ENCODE peak calls at places on chromosomes 13 and 19, in five cellular contexts. S is A549, C is NB4, V is suprapubic skin, Z is spleen. O is an unnamed sample.

GRCh38 chr13:49669735-49670309 is 21.5 kb downstream of the EBPL start:
- DNase-seq in V (no peak), C (peak), S (peak), Z (no peak), O (no peak)

GRCh38 chr13:34671136-34671535 is 270.9 kb upstream of the NBEA start:
- DNase-seq in Z (no peak), C (no peak), V (no peak), S (no peak), O (no peak)

GRCh38 chr19:33395561-33396550 is 22.3 kb downstream of the CEBPG start:
- DNase-seq in Z (peak), S (no peak), V (no peak), C (no peak), O (no peak)

GRCh38 chr13:106916329-106916728 is 348.4 kb upstream of the ARGLU1 start:
- DNase-seq in C (no peak), S (no peak), Z (no peak), V (no peak), O (no peak)

GRCh38 chr13:106533940-106534843 is 1.3 kb downstream of the EFNB2 start:
- DNase-seq in V (no peak), Z (peak), S (no peak), C (no peak), O (peak)

GRCh38 chr13:31538067-31539042 is 201.0 kb upstream of the RXFP2 start:
- DNase-seq in S (no peak), V (no peak), Z (no peak), C (peak), O (no peak)

GRCh38 chr13:99980201-99981114 is 1.1 kb upstream of the ZIC2 start:
- DNase-seq in V (peak), Z (peak), C (peak), S (no peak), O (no peak)

GRCh38 chr13:110201114-110201513 is 105.8 kb downstream of the COL4A1 start:
- DNase-seq in Z (no peak), S (no peak), C (peak), V (no peak), O (no peak)

GRCh38 chr13:72643339-72643989 is 84.0 kb downstream of the MZT1 start:
- DNase-seq in C (peak), S (peak), Z (no peak), V (no peak), O (no peak)

GRCh38 chr13:106100261-106100919 is 435.1 kb downstream of the EFNB2 start:
- DNase-seq in S (peak), C (no peak), Z (no peak), V (no peak), O (no peak)

GRCh38 chr19:45716314-45717130 is 14.2 kb downstream of the FBXO46 start:
- DNase-seq in S (peak), V (no peak), Z (no peak), C (peak), O (peak)

GRCh38 chr13:33869005-33869404 is 51.1 kb downstream of the RFC3 start:
- DNase-seq in S (no peak), C (no peak), Z (no peak), V (no peak), O (no peak)

GRCh38 chr19:56554272-56554869 is 12.9 kb upstream of the ZNF470 start:
- DNase-seq in C (no peak), S (no peak), V (no peak), Z (no peak), O (no peak)

GRCh38 chr13:39051157-39051556 is 12.9 kb downstream of the NHLRC3 start:
- DNase-seq in S (no peak), C (peak), V (no peak), Z (no peak), O (no peak)

GRCh38 chr19:49847731-49848696 is 2.9 kb upstream of the PTOV1 start:
- DNase-seq in S (no peak), C (peak), Z (no peak), V (no peak), O (no peak)

GRCh38 chr19:31223805-31224534 is 125.3 kb downstream of the TSHZ3 start:
- DNase-seq in Z (no peak), S (no peak), V (no peak), C (no peak), O (no peak)

GRCh38 chr13:111213964-111214726 is 99.0 kb downstream of the ARHGEF7 start:
- DNase-seq in Z (peak), S (no peak), C (peak), V (no peak), O (no peak)

GRCh38 chr19:31350033-31350692 is 927 bp upstream of the TSHZ3 start:
- DNase-seq in C (no peak), S (no peak), Z (peak), V (no peak), O (no peak)

GRCh38 chr13:99227909-99228688 is 27.4 kb downstream of the UBAC2 start:
- DNase-seq in C (peak), V (no peak), S (no peak), Z (no peak), O (no peak)

GRCh38 chr19:18294467-18294864 is 13.0 kb upstream of the JUND start:
- DNase-seq in Z (peak), S (no peak), C (no peak), V (no peak), O (peak)

GRCh38 chr19:8148410-8149231 is 771 bp downstream of the FBN3 start:
- DNase-seq in S (no peak), V (no peak), C (no peak), Z (no peak), O (no peak)

GRCh38 chr13:50810998-50811397 is 32.5 kb downstream of the DLEU7 start:
- DNase-seq in S (no peak), V (no peak), C (peak), Z (no peak), O (no peak)

GRCh38 chr13:90551253-90551652 is 796.2 kb upstream of the MIR17HG start:
- DNase-seq in C (no peak), Z (no peak), V (no peak), S (no peak), O (no peak)

GRCh38 chr19:30540671-30541210 is 168.6 kb downstream of the ZNF536 start:
- DNase-seq in C (peak), Z (no peak), V (no peak), S (no peak), O (peak)

GRCh38 chr13:35891973-35892441 is 239.2 kb downstream of the DCLK1 start:
- DNase-seq in Z (no peak), S (no peak), C (no peak), V (no peak), O (no peak)

GRCh38 chr13:22275393-22275792 is 604.5 kb downstream of the FGF9 start:
- DNase-seq in V (no peak), C (no peak), S (no peak), Z (no peak), O (no peak)

GRCh38 chr19:53254451-53255341 is at the start of gene ZNF677:
- DNase-seq in Z (peak), S (no peak), C (no peak), V (peak), O (peak)

GRCh38 chr13:50065712-50066111 is 50.5 kb downstream of the KCNRG start:
- DNase-seq in V (no peak), S (no peak), C (no peak), Z (no peak), O (no peak)

GRCh38 chr19:5269926-5270325 is 70.7 kb downstream of the PTPRS start:
- DNase-seq in Z (no peak), C (no peak), V (no peak), S (no peak), O (no peak)

GRCh38 chr19:57075125-57075524 is 44.7 kb upstream of the USP29 start:
- DNase-seq in S (no peak), Z (no peak), V (no peak), C (no peak), O (no peak)

GRCh38 chr13:42651936-42652641 is 78.1 kb downstream of the TNFSF11 start:
- DNase-seq in S (no peak), Z (no peak), V (no peak), C (no peak), O (no peak)

GRCh38 chr19:3538965-3539742 is at the start of gene TEKTIP1:
- DNase-seq in C (no peak), V (no peak), Z (no peak), S (no peak), O (no peak)

GRCh38 chr19:3537101-3537437 is 1.9 kb upstream of the TEKTIP1 start:
- DNase-seq in V (peak), C (no peak), Z (no peak), S (no peak), O (no peak)

GRCh38 chr19:3537438-3538240 is 1.3 kb upstream of the TEKTIP1 start:
- DNase-seq in S (no peak), Z (no peak), V (peak), C (peak), O (no peak)

GRCh38 chr19:3538258-3538929 is 580 bp upstream of the TEKTIP1 start:
- DNase-seq in V (no peak), C (no peak), S (no peak), Z (no peak), O (no peak)

DNA sequence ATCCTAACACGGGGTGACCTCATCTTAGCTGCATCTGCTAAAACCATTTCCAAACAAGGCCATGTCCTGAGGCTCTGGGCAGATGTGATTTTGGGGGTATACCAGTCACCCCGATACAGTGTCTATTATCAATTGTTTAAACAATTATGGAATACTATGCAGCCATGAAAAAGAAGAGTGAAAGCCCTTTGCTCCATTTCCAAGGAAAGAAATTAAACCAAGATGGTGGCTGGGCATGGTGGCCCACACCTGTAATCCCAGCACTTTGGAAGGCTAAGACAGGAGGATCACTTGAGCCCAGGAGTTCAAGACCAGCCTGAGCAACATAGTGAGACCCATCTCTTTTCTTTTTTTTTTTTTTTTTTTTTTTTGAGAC is 757 bp downstream of the TEKTIP1 start:
- DNase-seq in C (no peak), Z (no peak), V (no peak), S (no peak), O (no peak)
- TF ChIP-seq POLR2A in C (no peak), Z (no peak), V (no peak), S (no peak), O (no peak)

GRCh38 chr19:1007399-1007745 is 7.2 kb downstream of the GRIN3B start:
- DNase-seq in S (no peak), V (no peak), Z (no peak), C (no peak), O (no peak)

GRCh38 chr19:1008268-1009042 is 8.2 kb downstream of the GRIN3B start:
- DNase-seq in V (no peak), S (no peak), Z (no peak), C (no peak), O (no peak)

GRCh38 chr19:1007852-1008251 is 7.6 kb downstream of the GRIN3B start:
- DNase-seq in V (no peak), S (no peak), Z (no peak), C (no peak), O (no peak)

GRCh38 chr19:1004803-1005664 is 4.8 kb downstream of the GRIN3B start:
- DNase-seq in S (no peak), V (no peak), Z (no peak), C (no peak), O (no peak)

DNA sequence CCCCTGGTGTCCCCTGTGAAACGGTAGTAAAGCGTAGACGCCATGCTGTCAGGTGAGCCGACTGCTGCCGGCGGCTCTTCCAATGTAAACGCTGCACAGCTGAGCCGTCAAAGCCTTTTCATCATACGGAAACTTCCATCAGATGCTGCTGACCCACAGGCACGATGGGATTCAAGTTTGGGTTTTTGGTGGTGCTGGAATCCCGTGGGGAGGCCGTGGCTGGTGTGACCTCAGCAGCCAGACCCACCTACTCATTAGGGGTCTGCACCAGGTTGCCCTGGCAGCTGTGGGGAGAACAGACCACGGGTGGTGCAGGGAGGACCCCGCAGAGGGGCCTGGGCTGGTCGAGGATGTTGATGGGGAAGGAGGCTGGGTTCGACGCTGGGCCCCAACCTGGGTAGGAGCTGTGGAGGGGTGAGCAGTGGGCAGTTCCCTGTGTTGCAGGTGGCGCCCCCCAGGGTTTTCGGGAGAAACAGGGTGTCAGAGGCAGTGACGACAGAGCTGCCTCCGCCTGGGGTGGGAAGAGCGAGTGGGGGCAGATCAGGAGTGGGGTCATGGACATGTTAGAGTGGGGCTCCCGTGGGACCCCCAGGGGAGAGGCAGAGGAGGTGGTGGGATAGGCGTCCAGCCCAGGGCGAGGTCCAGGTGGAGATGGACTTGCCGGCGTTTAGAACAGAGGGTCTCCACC is 6.6 kb downstream of the GRIN3B start:
- DNase-seq in C (no peak), V (no peak), S (no peak), Z (no peak), O (no peak)
- TF ChIP-seq CTCF in C (no peak), V (no peak), S (no peak), Z (no peak), O (no peak)

GRCh38 chr19:3942790-3943409 is 10.0 kb downstream of the NMRK2 start:
- DNase-seq in V (no peak), S (no peak), Z (no peak), C (peak), O (no peak)
- TF ChIP-seq POLR2A in V (no peak), S (no peak), Z (no peak), C (no peak), O (no peak)

GRCh38 chr13:25262261-25262660 is 25.0 kb downstream of the MTMR6 start:
- DNase-seq in S (no peak), Z (no peak), C (no peak), V (no peak), O (no peak)

GRCh38 chr13:25268561-25268960 is 18.7 kb downstream of the MTMR6 start:
- DNase-seq in Z (no peak), S (no peak), C (no peak), V (no peak), O (no peak)

GRCh38 chr13:25267715-25268114 is 19.6 kb downstream of the MTMR6 start:
- DNase-seq in C (peak), S (no peak), V (no peak), Z (no peak), O (no peak)
- TF ChIP-seq CTCF in C (peak), S (no peak), V (no peak), Z (no peak), O (no peak)

GRCh38 chr19:23770672-23771250 is 12.1 kb upstream of the ZNF681 start:
- DNase-seq in C (no peak), S (no peak), Z (no peak), V (no peak), O (peak)
- TF ChIP-seq POLR2A in C (no peak), S (no peak), Z (no peak), V (no peak), O (no peak)

DNA sequence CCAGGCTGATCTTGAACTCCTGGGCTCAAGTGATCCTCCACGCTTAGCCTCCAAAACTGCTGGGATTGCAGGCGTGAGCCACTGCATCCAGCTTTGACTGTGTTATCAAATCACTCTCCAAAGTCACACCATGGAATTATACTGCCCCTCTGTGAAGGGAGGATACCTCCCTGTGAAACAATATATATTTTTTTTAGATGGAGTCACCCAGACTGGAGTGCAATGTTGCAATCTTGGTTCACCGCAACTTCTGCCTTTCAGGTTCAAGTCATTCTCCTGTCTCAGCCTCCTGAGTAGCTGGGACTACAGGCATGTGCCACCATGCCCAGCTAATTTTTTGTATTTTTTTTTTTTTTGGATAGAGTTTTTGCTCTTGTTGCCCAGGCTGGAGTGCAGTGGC is 7.7 kb downstream of the TYK2 start:
- DNase-seq in Z (no peak), S (no peak), C (peak), V (no peak), O (no peak)
- TF ChIP-seq CTCF in Z (no peak), S (no peak), C (peak), V (no peak), O (no peak)

O was measured in lower leg skin.